ENCODE peak calls at places on chromosomes 6 and 20, in seven cellular contexts. D is brain microvascular endothelial cell, N is epithelial cell of esophagus, B is kidney, O is lower leg skin, S is PC-9, C is AG09319. J is an unnamed sample.

GRCh38 chr6:29685718-29686326 is 4.9 kb upstream of the ZFP57 start:
- DNase-seq in B (no peak), O (no peak), D (no peak), C (no peak), S (no peak), N (peak), J (no peak)

GRCh38 chr6:150299873-150300485 is 68.8 kb upstream of the IYD start:
- DNase-seq in O (no peak), C (no peak), D (no peak), N (no peak), S (no peak), B (no peak), J (no peak)

GRCh38 chr6:155436981-155437749 is 18.5 kb downstream of the NOX3 start:
- DNase-seq in D (peak), O (no peak), B (no peak), N (no peak), C (no peak), S (no peak), J (no peak)

GRCh38 chr20:26163890-26164289 is 467.2 kb upstream of the ZNF337 start:
- DNase-seq in C (no peak), D (peak), N (peak), O (no peak), B (no peak), S (peak), J (no peak)

GRCh38 chr20:20410678-20411077 is 42.8 kb downstream of the INSM1 start:
- DNase-seq in D (no peak), S (no peak), N (peak), C (no peak), O (peak), B (no peak), J (no peak)

GRCh38 chr6:4612636-4613171 is 163.5 kb upstream of the CDYL start:
- DNase-seq in C (no peak), B (no peak), D (no peak), O (no peak), N (no peak), S (no peak), J (no peak)

GRCh38 chr6:139433647-139434419 is 59.4 kb upstream of the CITED2 start:
- DNase-seq in B (no peak), D (no peak), S (peak), C (no peak), N (peak), O (no peak), J (no peak)

GRCh38 chr6:34564181-34564580 is 8.1 kb upstream of the SPDEF start:
- DNase-seq in D (no peak), B (no peak), C (no peak), O (no peak), S (peak), N (no peak), J (no peak)

GRCh38 chr20:41392871-41393704 is 26.5 kb upstream of the EMILIN3 start:
- DNase-seq in D (no peak), S (peak), B (peak), O (peak), N (peak), C (no peak), J (no peak)

GRCh38 chr20:57881466-57882405 is 171.9 kb upstream of the PMEPA1 start:
- DNase-seq in S (no peak), N (no peak), B (no peak), D (no peak), O (peak), C (peak), J (no peak)

GRCh38 chr6:150289454-150290071 is 79.2 kb upstream of the IYD start:
- DNase-seq in S (no peak), N (no peak), B (no peak), C (no peak), O (no peak), D (no peak), J (no peak)

GRCh38 chr6:19839788-19840187 is 2.6 kb downstream of the ID4 start:
- DNase-seq in B (no peak), N (no peak), C (no peak), S (no peak), D (no peak), O (no peak), J (no peak)

GRCh38 chr6:30770164-30770563 is 25.8 kb upstream of the IER3 start:
- DNase-seq in S (no peak), B (no peak), N (peak), C (no peak), D (no peak), O (no peak), J (no peak)

GRCh38 chr20:32762754-32763201 is 593 bp downstream of the DNMT3B start:
- DNase-seq in C (no peak), S (no peak), B (no peak), O (no peak), D (no peak), N (no peak), J (no peak)

GRCh38 chr6:589090-589489 is 67.8 kb downstream of the HUS1B start:
- DNase-seq in D (no peak), S (no peak), B (peak), O (no peak), C (no peak), N (no peak), J (no peak)

GRCh38 chr6:155265843-155266535 is 2.2 kb downstream of the CLDN20 start:
- DNase-seq in C (no peak), S (no peak), O (no peak), D (no peak), N (no peak), B (no peak), J (no peak)

GRCh38 chr20:1827974-1828785 is 67.0 kb upstream of the SIRPA start:
- DNase-seq in N (peak), D (no peak), C (no peak), B (no peak), S (peak), O (no peak), J (no peak)

DNA sequence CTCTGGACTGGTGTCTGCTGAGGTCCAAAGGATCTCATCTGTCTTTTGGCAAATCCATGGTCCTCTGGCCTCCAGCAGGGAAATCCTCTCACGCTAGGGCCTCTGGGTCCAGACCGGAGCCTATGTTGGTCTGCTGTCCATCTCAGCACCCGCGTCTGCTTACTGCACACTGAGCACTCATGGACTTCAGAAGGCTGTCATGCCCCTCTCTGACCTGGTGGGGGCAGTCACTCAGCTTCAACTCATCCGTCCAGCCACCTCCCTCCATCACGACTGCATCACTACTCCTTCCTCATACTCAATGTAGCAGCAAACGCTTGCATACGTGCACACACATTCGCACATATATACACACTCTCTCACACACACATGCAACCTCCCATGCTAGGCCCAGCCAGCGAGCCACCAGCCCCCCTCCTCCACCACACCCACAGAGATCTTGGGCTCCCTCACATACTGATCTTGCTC is 33.3 kb downstream of the GABRR2 start:
- DNase-seq in S (no peak), C (no peak), B (no peak), D (peak), N (peak), O (peak), J (no peak)
- TF ChIP-seq CTCF in S (peak), C (peak), B (peak), D (peak), N (peak), O (no peak), J (no peak)

GRCh38 chr20:24149881-24150307 is 161.3 kb upstream of the GGTLC1 start:
- DNase-seq in C (no peak), B (no peak), O (peak), S (no peak), D (no peak), N (no peak), J (peak)
- TF ChIP-seq CTCF in C (peak), B (peak), O (no peak), S (no peak), D (peak), N (peak), J (no peak)

DNA sequence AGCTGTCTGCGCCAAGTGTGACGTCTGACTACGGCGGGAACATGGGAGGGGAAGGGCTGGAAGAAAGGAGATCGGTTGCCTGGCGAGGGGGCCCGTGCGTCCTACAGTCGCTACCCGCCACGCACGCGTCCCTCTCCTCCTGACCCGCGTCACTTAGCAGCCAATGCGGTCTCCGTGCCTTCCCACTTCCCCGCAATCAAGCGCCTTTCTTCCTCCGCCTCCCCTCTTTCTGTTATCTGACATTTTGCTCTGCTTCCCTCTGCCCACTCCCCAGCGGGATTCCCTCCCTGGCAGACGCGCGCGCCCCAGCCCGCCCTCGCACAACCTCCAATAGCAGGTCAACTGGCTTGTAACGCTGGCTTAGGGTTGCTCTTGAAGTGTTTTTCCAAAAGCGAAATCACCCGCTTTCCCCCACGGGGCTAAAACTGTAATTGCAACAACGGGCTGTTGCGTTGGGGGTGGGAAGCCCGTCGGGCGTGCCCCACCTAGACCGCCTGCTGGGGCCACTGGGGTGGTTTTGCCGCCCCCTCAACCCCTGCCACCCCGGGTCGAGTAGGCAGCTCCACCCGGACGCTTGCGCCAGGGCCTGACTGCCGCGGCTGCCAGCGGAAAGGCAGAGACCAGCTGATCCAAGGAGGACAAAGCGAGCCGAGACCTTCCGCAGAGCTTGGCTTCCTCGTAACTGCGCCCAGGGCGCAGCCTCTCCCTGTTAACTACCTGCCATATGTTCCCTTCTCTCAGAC is 6.2 kb upstream of the SOX4 start:
- DNase-seq in C (no peak), D (peak), B (peak), O (peak), S (peak), N (peak), J (no peak)
- TF ChIP-seq CTCF in C (peak), D (peak), B (no peak), O (no peak), S (no peak), N (peak), J (no peak)

GRCh38 chr20:46640044-46640443 is 11.2 kb downstream of the SLC13A3 start:
- DNase-seq in S (no peak), B (no peak), O (no peak), D (no peak), N (no peak), C (no peak), J (peak)
- TF ChIP-seq CTCF in S (no peak), B (no peak), O (no peak), D (no peak), N (no peak), C (no peak), J (no peak)

DNA sequence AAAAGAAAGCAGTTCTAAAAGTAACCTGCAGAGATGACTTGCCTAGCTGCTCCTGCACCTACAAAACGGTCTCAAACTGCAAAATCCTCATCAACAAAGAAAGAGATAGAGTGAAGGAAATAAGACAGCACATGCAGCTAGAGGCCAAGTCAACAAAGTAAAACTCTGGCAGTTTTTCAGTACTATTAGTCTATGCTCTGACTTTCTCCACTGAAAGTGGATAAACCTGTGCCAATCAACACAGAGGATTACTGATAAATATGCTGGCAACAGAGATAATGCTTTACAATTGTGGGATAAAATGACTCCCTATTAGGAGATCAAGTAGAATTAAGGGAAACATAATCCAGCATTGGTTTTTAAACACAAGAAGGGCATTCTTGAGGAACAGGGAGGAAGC is 13.4 kb downstream of the KIAA0319 start:
- DNase-seq in C (no peak), B (no peak), S (no peak), O (no peak), D (no peak), N (no peak), J (no peak)
- TF ChIP-seq CTCF in C (no peak), B (no peak), S (no peak), O (no peak), D (no peak), N (no peak), J (no peak)

DNA sequence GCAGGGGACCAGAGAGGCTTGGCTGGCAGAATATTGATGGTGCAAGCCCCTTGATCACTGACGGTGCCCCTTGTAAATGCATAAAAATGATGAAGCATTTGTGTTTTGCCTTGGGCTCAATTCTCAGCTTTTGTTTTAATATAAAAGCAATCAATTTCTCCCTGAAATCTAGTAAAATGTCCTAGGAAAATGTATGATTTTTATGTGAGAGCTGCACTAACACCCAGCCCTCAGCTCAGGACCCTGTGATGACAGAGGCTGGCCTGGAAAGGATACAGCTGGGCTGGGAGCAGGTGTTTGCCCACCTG is 84.7 kb upstream of the PHACTR3 start:
- DNase-seq in B (no peak), S (no peak), D (no peak), O (no peak), N (no peak), C (no peak), J (no peak)
- TF ChIP-seq CTCF in B (no peak), S (no peak), D (no peak), O (no peak), N (no peak), C (no peak), J (no peak)